ENCODE peak calls at places on chromosomes 16 and 17, in eight cellular contexts. Z is upper lobe of right lung; F is A172; G is Kasumi-1; I is stimulated activated CD4-positive, alpha-beta T cell treated with anti-CD3 and anti-CD28 coated beads, TNF-alpha, amount 100 ng/mL, for 1 hour; K is naive thymus-derived CD8-positive, alpha-beta T cell; C is bronchial epithelial cell; L is activated CD4-positive, CD25-positive, alpha-beta regulatory T cell. A is an unnamed sample.

GRCh38 chr17:7782237-7782636 is 51.8 kb upstream of the KDM6B start:
- DNase-seq in I (no peak), K (no peak), G (no peak), C (peak), F (peak), L (no peak), Z (no peak), A (no peak)

GRCh38 chr17:79975498-79976134 is 60.1 kb downstream of the TBC1D16 start:
- DNase-seq in F (no peak), L (no peak), Z (peak), G (no peak), I (no peak), K (no peak), C (no peak), A (no peak)

GRCh38 chr17:49292901-49293300 is 62.3 kb upstream of the PHOSPHO1 start:
- DNase-seq in K (no peak), G (no peak), C (peak), F (no peak), Z (no peak), I (no peak), L (no peak), A (no peak)

GRCh38 chr17:77742579-77742978 is 215.9 kb upstream of the TNRC6C start:
- DNase-seq in Z (peak), K (no peak), C (no peak), I (no peak), G (no peak), F (no peak), L (no peak), A (no peak)

GRCh38 chr16:67649494-67649931 is 4.6 kb downstream of the CARMIL2 start:
- DNase-seq in Z (no peak), K (no peak), F (no peak), G (no peak), I (no peak), C (no peak), L (no peak), A (no peak)

GRCh38 chr16:88901718-88902337 is 35.4 kb upstream of the PABPN1L start:
- DNase-seq in G (no peak), K (no peak), C (no peak), L (no peak), Z (no peak), F (no peak), I (no peak), A (no peak)

GRCh38 chr16:67562918-67563707 is 787 bp downstream of the CTCF start:
- DNase-seq in Z (peak), F (no peak), I (peak), C (peak), K (peak), L (peak), G (peak), A (no peak)

GRCh38 chr17:80060629-80061028 is 24.2 kb downstream of the CCDC40 start:
- DNase-seq in L (no peak), C (no peak), K (no peak), I (no peak), G (no peak), Z (no peak), F (no peak), A (no peak)